ENCODE peak calls at places on chromosomes 16 and 17, in eight cellular contexts. Z is nucleus accumbens, F is lower lobe of right lung, L is EH, V is GDM1, T is A549, D is heart left ventricle, J is adrenal gland. O is an unnamed sample.

GRCh38 chr16:65410801-65411200 is 288.9 kb upstream of the CDH11 start:
- DNase-seq in Z (no peak), F (no peak), L (peak), V (no peak), T (no peak), D (no peak), J (no peak), O (no peak)

GRCh38 chr16:12449795-12450194 is 353.9 kb downstream of the CPPED1 start:
- DNase-seq in Z (no peak), F (no peak), L (peak), V (no peak), T (no peak), D (no peak), J (no peak), O (no peak)

GRCh38 chr17:18041776-18042175 is 2.6 kb downstream of the GID4 start:
- DNase-seq in Z (no peak), F (no peak), L (peak), V (no peak), T (no peak), D (no peak), J (no peak), O (peak)

GRCh38 chr16:85220125-85220839 is 108.0 kb upstream of the CIBAR2 start:
- DNase-seq in Z (peak), F (peak), L (peak), V (no peak), T (no peak), D (peak), J (peak), O (no peak)

GRCh38 chr17:66777689-66778225 is 57.2 kb upstream of the CACNG5 start:
- DNase-seq in Z (peak), F (peak), L (peak), V (no peak), T (no peak), D (no peak), J (no peak), O (no peak)

GRCh38 chr17:17030515-17031211 is 11.6 kb upstream of the MPRIP start:
- DNase-seq in Z (peak), F (no peak), L (no peak), V (no peak), T (no peak), D (no peak), J (no peak), O (no peak)

GRCh38 chr16:85324506-85324905 is 212.2 kb upstream of the CIBAR2 start:
- DNase-seq in Z (no peak), F (no peak), L (no peak), V (no peak), T (no peak), D (no peak), J (no peak), O (no peak)

GRCh38 chr16:85579199-85579598 is 33.9 kb upstream of the GSE1 start:
- DNase-seq in Z (no peak), F (no peak), L (no peak), V (no peak), T (no peak), D (no peak), J (no peak), O (no peak)

GRCh38 chr16:87367556-87367955 is 16.0 kb downstream of the FBXO31 start:
- DNase-seq in Z (no peak), F (no peak), L (no peak), V (no peak), T (no peak), D (peak), J (no peak), O (no peak)

GRCh38 chr17:40347319-40348135 is 17.0 kb downstream of the GJD3 start:
- DNase-seq in Z (peak), F (no peak), L (no peak), V (no peak), T (no peak), D (no peak), J (peak), O (no peak)

GRCh38 chr17:38454528-38454927 is 26.3 kb downstream of the ARHGAP23 start:
- DNase-seq in Z (peak), F (peak), L (peak), V (no peak), T (peak), D (peak), J (peak), O (peak)

GRCh38 chr16:984736-985135 is 3.2 kb downstream of the SOX8 start:
- DNase-seq in Z (no peak), F (no peak), L (no peak), V (no peak), T (no peak), D (no peak), J (no peak), O (no peak)

GRCh38 chr17:48025904-48026502 is 11.6 kb downstream of the COPZ2 start:
- DNase-seq in Z (no peak), F (no peak), L (peak), V (no peak), T (no peak), D (no peak), J (peak), O (peak)

GRCh38 chr16:4859900-4860255 is 12.6 kb downstream of the UBN1 start:
- DNase-seq in Z (no peak), F (no peak), L (no peak), V (no peak), T (no peak), D (peak), J (no peak), O (no peak)

GRCh38 chr16:50394215-50394802 is 25.5 kb upstream of the BRD7 start:
- DNase-seq in Z (no peak), F (no peak), L (no peak), V (no peak), T (no peak), D (no peak), J (no peak), O (no peak)

GRCh38 chr16:25126820-25127232 is 15.3 kb downstream of the LCMT1 start:
- DNase-seq in Z (peak), F (no peak), L (peak), V (no peak), T (peak), D (no peak), J (peak), O (peak)

GRCh38 chr17:79949646-79950292 is 85.9 kb downstream of the TBC1D16 start:
- DNase-seq in Z (no peak), F (no peak), L (no peak), V (no peak), T (no peak), D (peak), J (peak), O (no peak)

GRCh38 chr16:89491238-89491869 is 993 bp upstream of the ANKRD11 start:
- DNase-seq in Z (no peak), F (no peak), L (peak), V (no peak), T (peak), D (no peak), J (no peak), O (peak)

GRCh38 chr16:72291531-72291981 is 119.6 kb upstream of the PMFBP1 start:
- DNase-seq in Z (no peak), F (no peak), L (peak), V (no peak), T (peak), D (no peak), J (peak), O (peak)

GRCh38 chr17:44307387-44308186 is 814 bp upstream of the RUNDC3A start:
- DNase-seq in Z (peak), F (no peak), L (peak), V (no peak), T (peak), D (peak), J (peak), O (peak)

GRCh38 chr17:50026901-50027638 is 28.8 kb upstream of the ITGA3 start:
- DNase-seq in Z (peak), F (peak), L (peak), V (peak), T (peak), D (peak), J (peak), O (peak)

GRCh38 chr17:39665642-39666221 is 583 bp downstream of the TCAP start:
- DNase-seq in Z (no peak), F (no peak), L (no peak), V (no peak), T (peak), D (peak), J (no peak), O (no peak)

GRCh38 chr17:4176803-4177472 is 33.9 kb downstream of the CYB5D2 start:
- DNase-seq in Z (no peak), F (no peak), L (no peak), V (no peak), T (no peak), D (no peak), J (no peak), O (no peak)

GRCh38 chr17:75611746-75612437 is 21.3 kb upstream of the SMIM5 start:
- DNase-seq in Z (no peak), F (no peak), L (no peak), V (no peak), T (no peak), D (no peak), J (no peak), O (no peak)

GRCh38 chr17:17567631-17568030 is 23.9 kb downstream of the PEMT start:
- DNase-seq in Z (peak), F (no peak), L (no peak), V (no peak), T (no peak), D (peak), J (peak), O (no peak)

GRCh38 chr17:55433629-55434422 is 12.2 kb upstream of the MMD start:
- DNase-seq in Z (no peak), F (no peak), L (peak), V (no peak), T (peak), D (no peak), J (no peak), O (peak)

GRCh38 chr17:47694018-47694817 is at the start of gene TBKBP1:
- DNase-seq in Z (no peak), F (peak), L (peak), V (peak), T (peak), D (peak), J (peak), O (peak)

GRCh38 chr17:57577751-57578607 is 167.1 kb downstream of the CCDC182 start:
- DNase-seq in Z (peak), F (no peak), L (peak), V (no peak), T (no peak), D (peak), J (peak), O (no peak)

GRCh38 chr17:64216385-64217248 is 46.4 kb downstream of the TEX2 start:
- DNase-seq in Z (no peak), F (no peak), L (peak), V (no peak), T (no peak), D (peak), J (peak), O (no peak)

GRCh38 chr17:77476006-77476405 is 335.2 kb downstream of the SEC14L1 start:
- DNase-seq in Z (no peak), F (no peak), L (no peak), V (no peak), T (no peak), D (no peak), J (peak), O (no peak)